ENCODE peak calls at places on chromosomes 5 and 9, in eight cellular contexts. W is M059J; R is NCI-H1417; Y is ACHN; D is stimulated activated CD8-positive, alpha-beta memory T cell treated with anti-CD3 and anti-CD28 coated beads, Interleukin-4, amount 100 ng/mL, for 1 hour; E is T-helper 17 cell; U is NB4; G is PC-3. K is an unnamed sample.
A peak's percentile ranks its signal among the peaks of the same experiment; 100 is the strongest.

GRCh38 chr9:114216081-114216480 is 60.7 kb downstream of the COL27A1 start:
- DNase-seq in R (no peak), W (peak; percentile 38), E (no peak), U (no peak), D (no peak), Y (no peak), G (no peak), K (no peak)

GRCh38 chr5:143636951-143637528 is 174.9 kb upstream of the HMHB1 start:
- DNase-seq in G (peak; percentile 50), D (no peak), R (no peak), E (no peak), W (peak; percentile 37), Y (no peak), U (no peak), K (no peak)

GRCh38 chr5:156532921-156533320 is 206.0 kb downstream of the SGCD start:
- DNase-seq in W (peak; percentile 1), Y (no peak), U (no peak), R (no peak), G (no peak), E (no peak), D (no peak), K (no peak)

GRCh38 chr5:10903786-10904560 is 142.9 kb upstream of the DAP start:
- DNase-seq in D (no peak), G (peak; percentile 29), Y (no peak), E (no peak), R (no peak), W (peak; percentile 51), U (no peak), K (no peak)

GRCh38 chr5:45643051-45643450 is 53.1 kb downstream of the HCN1 start:
- DNase-seq in W (no peak), Y (no peak), R (no peak), G (no peak), E (no peak), U (no peak), D (no peak), K (no peak)

GRCh38 chr9:129363216-129363873 is 185.3 kb upstream of the IER5L start:
- DNase-seq in E (no peak), D (no peak), Y (no peak), U (no peak), W (no peak), R (no peak), G (no peak), K (no peak)

GRCh38 chr9:109716631-109717030 is 63.4 kb upstream of the PALM2AKAP2 start:
- DNase-seq in Y (no peak), R (no peak), D (no peak), E (no peak), W (peak; percentile 48), U (no peak), G (peak; percentile 83), K (no peak)

GRCh38 chr5:149917073-149917676 is 27.4 kb downstream of the PDE6A start:
- DNase-seq in W (peak; percentile 32), U (no peak), E (no peak), R (no peak), Y (no peak), D (no peak), G (no peak), K (no peak)

GRCh38 chr5:153543959-153544470 is 53.5 kb downstream of the GRIA1 start:
- DNase-seq in G (no peak), R (no peak), W (peak; percentile 56), D (no peak), U (no peak), E (no peak), Y (no peak), K (no peak)

GRCh38 chr9:97875111-97875510 is 22.1 kb downstream of the FOXE1 start:
- DNase-seq in D (no peak), G (no peak), E (no peak), W (no peak), Y (no peak), R (no peak), U (no peak), K (no peak)

GRCh38 chr5:77874691-77875090 is 98.6 kb upstream of the TBCA start:
- DNase-seq in G (no peak), E (no peak), U (no peak), D (no peak), W (no peak), Y (no peak), R (peak; percentile 76), K (no peak)

GRCh38 chr5:135458921-135459331 is 6.8 kb upstream of the TIFAB start:
- DNase-seq in R (no peak), Y (no peak), W (peak; percentile 80), U (no peak), D (no peak), G (peak; percentile 32), E (no peak), K (peak; percentile 65)

GRCh38 chr9:136762915-136763648 is 1.2 kb downstream of the LCN15 start:
- DNase-seq in D (no peak), G (peak; percentile 18), Y (no peak), W (no peak), U (peak; percentile 37), R (peak; percentile 44), E (no peak), K (peak; percentile 83)

GRCh38 chr9:17422994-17423680 is 155.7 kb upstream of the SH3GL2 start:
- DNase-seq in E (no peak), Y (no peak), R (no peak), W (peak; percentile 78), D (no peak), G (peak; percentile 37), U (no peak), K (no peak)

GRCh38 chr9:97742545-97742944 is 45.4 kb upstream of the XPA start:
- DNase-seq in W (no peak), Y (no peak), E (no peak), G (no peak), R (no peak), D (no peak), U (no peak), K (no peak)

GRCh38 chr5:72646467-72646866 is 139.3 kb upstream of the ZNF366 start:
- DNase-seq in Y (no peak), E (no peak), R (no peak), U (no peak), D (no peak), W (no peak), G (no peak), K (no peak)

GRCh38 chr9:108535526-108535925 is 320.3 kb downstream of the ACTL7B start:
- DNase-seq in D (no peak), Y (peak; percentile 14), G (no peak), E (no peak), U (peak; percentile 36), W (no peak), R (no peak), K (peak; percentile 4)

GRCh38 chr5:3320317-3320865 is 275.2 kb upstream of the IRX1 start:
- DNase-seq in E (no peak), Y (no peak), R (no peak), W (peak; percentile 96), U (no peak), D (no peak), G (no peak), K (no peak)

GRCh38 chr9:136100700-136101614 is 5.9 kb upstream of the NACC2 start:
- DNase-seq in U (no peak), W (no peak), E (no peak), R (peak; percentile 79), G (peak; percentile 23), Y (no peak), D (no peak), K (no peak)

GRCh38 chr5:17426104-17426739 is 71.8 kb upstream of the TAF11L2 start:
- DNase-seq in Y (no peak), E (no peak), W (no peak), D (no peak), R (no peak), G (no peak), U (no peak), K (peak; percentile 5)

GRCh38 chr5:83567741-83568530 is 96.4 kb downstream of the VCAN start:
- DNase-seq in G (peak; percentile 86), E (no peak), U (no peak), R (no peak), Y (peak; percentile 68), W (peak; percentile 90), D (no peak), K (peak; percentile 30)

GRCh38 chr5:126949475-126949874 is 80.9 kb downstream of the MARCHF3 start:
- DNase-seq in D (no peak), R (no peak), U (no peak), G (no peak), W (no peak), E (no peak), Y (no peak), K (no peak)

GRCh38 chr9:86792136-86792535 is 155.2 kb downstream of the GAS1 start:
- DNase-seq in E (no peak), U (no peak), R (no peak), W (peak; percentile 89), Y (no peak), G (peak; percentile 87), D (no peak), K (no peak)

GRCh38 chr9:11158676-11159075 is 545.9 kb upstream of the PTPRD start:
- DNase-seq in W (no peak), Y (no peak), U (peak; percentile 23), E (no peak), D (no peak), R (no peak), G (peak; percentile 12), K (no peak)

GRCh38 chr5:32088214-32088613 is 85.9 kb downstream of the GOLPH3 start:
- DNase-seq in Y (no peak), D (no peak), W (no peak), R (peak; percentile 11), U (no peak), G (no peak), E (no peak), K (no peak)

GRCh38 chr5:91841423-91841822 is 458.3 kb upstream of the ARRDC3 start:
- DNase-seq in Y (no peak), D (no peak), G (no peak), W (no peak), E (no peak), R (no peak), U (no peak), K (no peak)

GRCh38 chr9:129480227-129480626 is 140.7 kb downstream of the C9orf50 start:
- DNase-seq in U (no peak), R (no peak), D (no peak), G (no peak), Y (no peak), E (no peak), W (no peak), K (peak; percentile 21)

GRCh38 chr9:84667571-84668203 is 1.8 kb upstream of the NTRK2 start:
- DNase-seq in W (peak; percentile 31), E (no peak), G (no peak), Y (no peak), R (no peak), D (no peak), U (no peak), K (no peak)

GRCh38 chr9:99399476-99399875 is 177.4 kb downstream of the SEC61B start:
- DNase-seq in U (no peak), Y (no peak), W (no peak), G (no peak), D (no peak), R (no peak), E (no peak), K (no peak)

GRCh38 chr5:4630031-4630430 is 510.1 kb upstream of the ADAMTS16 start:
- DNase-seq in R (peak; percentile 59), U (peak; percentile 26), W (peak; percentile 16), G (no peak), D (no peak), E (no peak), Y (no peak), K (peak; percentile 3)

GRCh38 chr5:43041669-43042175 is 1.6 kb upstream of the ANXA2R start:
- DNase-seq in R (peak; percentile 91), G (peak; percentile 76), U (peak; percentile 84), E (no peak), D (no peak), W (peak; percentile 91), Y (peak; percentile 70), K (peak; percentile 89)

GRCh38 chr9:93252116-93252780 is 68.3 kb downstream of the WNK2 start:
- DNase-seq in D (no peak), W (no peak), E (no peak), U (no peak), R (no peak), G (no peak), Y (no peak), K (no peak)

GRCh38 chr9:137452761-137453642 is 6.1 kb downstream of the NSMF start:
- DNase-seq in U (no peak), Y (no peak), E (peak; percentile 10), W (no peak), R (no peak), G (no peak), D (no peak), K (no peak)

GRCh38 chr9:120443489-120443888 is 136.5 kb downstream of the CDK5RAP2 start:
- DNase-seq in Y (no peak), U (no peak), D (no peak), G (no peak), E (no peak), W (peak; percentile 64), R (no peak), K (no peak)

K was measured in OCI-M1.